ENCODE peak calls at places on chromosomes 1 and 21, in five cellular contexts. L is dorsolateral prefrontal cortex, Y is ascending aorta, T is body of pancreas, Q is kidney epithelial cell. R is an unnamed sample. For H3K27me3, the result is how much of the 10 kb centered on the place peaks cover.

GRCh38 chr1:8905582-8906191 is 27.2 kb upstream of the ENO1 start:
- DNase-seq in Q (no peak), L (no peak), T (no peak), Y (no peak), R (no peak)

GRCh38 chr1:115717541-115717940 is 51.0 kb downstream of the CASQ2 start:
- DNase-seq in Q (no peak), T (peak), L (no peak), Y (peak), R (no peak)

GRCh38 chr1:54795841-54796468 is 5.2 kb downstream of the TTC22 start:
- DNase-seq in Y (no peak), L (no peak), Q (no peak), T (peak), R (no peak)

GRCh38 chr1:78114034-78114956 is 68.5 kb downstream of the GIPC2 start:
- DNase-seq in L (no peak), T (peak), Y (peak), Q (peak), R (no peak)

GRCh38 chr1:88519156-88519555 is 164.9 kb upstream of the PKN2 start:
- DNase-seq in Q (peak), Y (no peak), T (no peak), L (no peak), R (no peak)

GRCh38 chr1:201771466-201771865 is 57.5 kb upstream of the IPO9 start:
- DNase-seq in L (no peak), Q (no peak), T (no peak), Y (no peak), R (no peak)

GRCh38 chr1:234950598-234950997 is 178.0 kb downstream of the TOMM20 start:
- DNase-seq in L (no peak), T (no peak), Y (no peak), Q (no peak), R (no peak)

GRCh38 chr1:43507296-43508295 is 23.1 kb upstream of the PTPRF start:
- DNase-seq in Q (no peak), T (no peak), Y (no peak), L (no peak), R (no peak)

GRCh38 chr1:110645962-110646735 is 28.6 kb downstream of the KCNA3 start:
- DNase-seq in Y (no peak), T (no peak), L (no peak), Q (no peak), R (no peak)

GRCh38 chr1:8113257-8114220 is 87.4 kb upstream of the ERRFI1 start:
- DNase-seq in L (no peak), Y (peak), Q (no peak), T (no peak), R (no peak)

GRCh38 chr1:46497665-46498064 is 8.0 kb downstream of the DMBX1 start:
- DNase-seq in Q (no peak), L (no peak), T (no peak), Y (no peak), R (no peak)
- H3K27me3 ChIP-seq in Q (under half), L (under half), T (under half), Y (under half), R (under half)

DNA sequence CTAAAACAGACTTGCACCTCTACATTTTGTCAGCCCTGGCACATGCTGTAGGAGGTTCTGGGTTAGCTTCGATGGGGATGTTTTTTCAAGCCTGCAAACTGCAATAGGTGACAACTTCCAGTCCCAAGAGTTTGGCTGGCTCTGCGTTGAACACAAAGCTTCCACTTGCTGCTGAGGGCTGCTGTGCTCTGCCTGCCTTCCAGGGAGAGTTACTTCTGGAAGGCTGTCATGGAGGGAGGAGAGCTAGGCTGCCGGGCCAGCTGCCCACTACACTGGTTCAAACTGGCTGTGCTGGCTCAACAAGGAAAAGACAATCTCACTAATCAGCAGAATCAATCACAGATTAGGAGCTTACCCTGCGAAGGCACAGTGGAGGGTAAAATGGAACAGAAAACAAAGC is 46.7 kb upstream of the PPP2R5A start:
- DNase-seq in T (peak), Q (no peak), Y (no peak), L (no peak), R (no peak)
- TF ChIP-seq CTCF in T (no peak), Q (no peak), Y (no peak), L (no peak), R (no peak)

GRCh38 chr1:3072178-3072947 is 3.4 kb downstream of the PRDM16 start:
- DNase-seq in L (no peak), Q (no peak), Y (no peak), T (peak), R (no peak)
- H3K27me3 ChIP-seq in L (half or more), Q (half or more), Y (under half), T (under half), R (under half)

GRCh38 chr21:17688912-17689874 is 76.5 kb upstream of the BTG3 start:
- DNase-seq in T (peak), Q (peak), L (peak), Y (no peak), R (no peak)
- TF ChIP-seq CTCF in T (no peak), Q (peak), L (no peak), Y (no peak), R (no peak)

DNA sequence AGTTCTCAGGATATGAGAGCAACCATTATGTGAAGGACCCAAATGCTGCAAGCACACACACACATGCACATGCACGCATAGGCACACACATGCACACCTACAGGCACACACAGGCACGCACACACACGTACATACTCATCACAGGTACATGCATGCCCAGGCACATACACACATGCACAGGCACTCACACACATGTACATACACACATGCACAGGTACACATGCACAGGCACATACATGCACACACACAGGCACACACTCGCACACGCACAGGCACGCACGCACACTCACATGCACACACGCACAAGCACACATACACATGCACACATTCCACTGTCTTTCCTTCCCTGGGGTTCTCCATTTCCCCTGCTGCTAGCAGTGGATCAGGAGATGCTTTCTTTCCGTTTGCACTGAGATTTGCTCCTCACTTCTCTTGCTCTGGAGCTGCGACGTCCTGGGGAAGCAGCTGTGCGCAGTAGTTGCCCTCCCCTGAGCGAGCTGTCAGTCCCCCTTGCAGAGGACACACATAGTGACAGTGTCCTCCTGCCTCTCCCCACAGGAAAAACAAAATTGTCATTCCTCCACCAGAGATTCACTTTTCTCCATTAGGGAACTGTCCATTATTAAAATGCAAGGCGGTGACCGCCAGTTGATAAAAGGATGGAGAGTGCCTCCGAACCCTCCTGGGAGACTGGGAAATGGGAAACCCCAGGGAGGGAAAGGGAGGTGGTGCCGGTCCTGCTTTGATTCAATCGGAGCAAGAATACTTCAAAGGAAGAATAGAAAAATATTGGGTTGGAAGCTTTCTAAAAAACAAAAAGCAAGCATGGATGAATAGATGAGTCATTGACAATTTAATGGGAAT is 69.5 kb downstream of the WDR4 start:
- DNase-seq in L (no peak), T (no peak), Q (no peak), Y (no peak), R (no peak)
- H3K27me3 ChIP-seq in L (under half), T (under half), Q (under half), Y (under half), R (under half)

GRCh38 chr1:22976461-22977243 is 4.0 kb upstream of the LACTBL1 start:
- DNase-seq in L (no peak), Q (peak), T (peak), Y (peak), R (no peak)
- TF ChIP-seq CTCF in L (peak), Q (peak), T (peak), Y (peak), R (peak)

DNA sequence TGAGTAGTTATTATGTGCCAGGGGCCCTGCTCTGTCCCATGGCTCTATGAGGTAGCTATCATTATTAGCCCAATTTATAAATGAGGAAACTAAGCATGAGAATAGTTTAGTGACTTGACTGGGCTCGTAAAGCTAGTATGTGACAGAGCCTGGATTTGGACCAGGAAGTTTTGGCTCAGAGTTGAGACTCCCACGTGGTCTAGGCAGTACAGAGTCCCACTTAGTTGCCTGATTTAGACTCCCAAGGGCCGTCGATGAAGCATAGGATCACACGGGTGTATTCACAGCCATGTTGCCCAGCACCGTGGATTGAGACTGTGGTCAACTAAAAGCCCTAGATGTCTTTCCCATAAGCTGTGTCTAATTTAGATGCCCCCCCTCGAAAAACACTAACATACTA is 81.7 kb downstream of the DDX20 start:
- DNase-seq in Y (no peak), T (no peak), L (no peak), Q (no peak), R (no peak)
- H3K27me3 ChIP-seq in Y (under half), T (under half), L (under half), Q (under half), R (under half)

R was measured in thoracic aorta.